ENCODE peak calls at places on chromosome 2, in four cellular contexts. A is IMR-90, N is GM12878, G is K562. O is an unnamed sample.

GRCh38 chr2:5868891-5869400 is 176.8 kb downstream of the SOX11 start:
- DNase-seq in A (no peak), N (no peak), G (no peak), O (no peak)

GRCh38 chr2:240822280-240822847 is 2.3 kb upstream of the KIF1A start:
- DNase-seq in A (no peak), N (no peak), G (no peak), O (no peak)

GRCh38 chr2:110206056-110206455 is 1.2 kb upstream of the NPHP1 start:
- DNase-seq in A (peak; percentile 34), N (no peak), G (peak; percentile 26), O (no peak)

GRCh38 chr2:207252979-207253640 is 87.4 kb upstream of the KLF7 start:
- DNase-seq in A (peak; percentile 53), N (no peak), G (no peak), O (no peak)

GRCh38 chr2:120480903-120481445 is 135.0 kb downstream of the INHBB start:
- DNase-seq in A (no peak), N (no peak), G (no peak), O (no peak)

GRCh38 chr2:50582164-50582563 is 449.8 kb downstream of the NRXN1 start:
- DNase-seq in A (no peak), N (no peak), G (no peak), O (no peak)

GRCh38 chr2:159854485-159854884 is 56.5 kb upstream of the CD302 start:
- DNase-seq in A (no peak), N (no peak), G (no peak), O (no peak)

GRCh38 chr2:169983506-169983905 is 156.3 kb downstream of the UBR3 start:
- DNase-seq in A (no peak), N (no peak), G (no peak), O (no peak)

GRCh38 chr2:241555711-241556110 is 2.8 kb upstream of the BOK start:
- DNase-seq in A (no peak), N (no peak), G (no peak), O (no peak)

GRCh38 chr2:230416061-230416721 is at the start of gene SP100:
- DNase-seq in A (peak; percentile 83), N (peak; percentile 81), G (peak; percentile 34), O (peak; percentile 85)

GRCh38 chr2:205792908-205793307 is 110.6 kb downstream of the NRP2 start:
- DNase-seq in A (peak; percentile 58), N (no peak), G (no peak), O (no peak)

GRCh38 chr2:12314119-12314735 is 402.5 kb upstream of the TRIB2 start:
- DNase-seq in A (no peak), N (no peak), G (no peak), O (no peak)

GRCh38 chr2:32064021-32064678 is 794 bp downstream of the SPAST start:
- DNase-seq in A (no peak), N (no peak), G (peak; percentile 37), O (peak; percentile 32)

GRCh38 chr2:239938651-239939486 is 86.3 kb downstream of the NDUFA10 start:
- DNase-seq in A (no peak), N (no peak), G (no peak), O (no peak)

GRCh38 chr2:42926438-42927333 is 134.3 kb upstream of the HAAO start:
- DNase-seq in A (no peak), N (no peak), G (no peak), O (no peak)

GRCh38 chr2:188569441-188569840 is 277.8 kb downstream of the GULP1 start:
- DNase-seq in A (no peak), N (no peak), G (no peak), O (no peak)

GRCh38 chr2:170218456-170218855 is 40.5 kb downstream of the MYO3B start:
- DNase-seq in A (no peak), N (no peak), G (no peak), O (peak; percentile 35)

GRCh38 chr2:28404086-28404485 is 11.4 kb downstream of the FOSL2 start:
- DNase-seq in A (no peak), N (no peak), G (no peak), O (no peak)

GRCh38 chr2:63827749-63828148 is 13.9 kb upstream of the UGP2 start:
- DNase-seq in A (peak; percentile 88), N (no peak), G (no peak), O (peak; percentile 18)

GRCh38 chr2:237536083-237536415 is 30.3 kb upstream of the PRLH start:
- DNase-seq in A (no peak), N (no peak), G (no peak), O (no peak)

GRCh38 chr2:201262718-201263117 is 2.4 kb downstream of the CASP8 start:
- DNase-seq in A (no peak), N (no peak), G (no peak), O (no peak)

GRCh38 chr2:159936471-159936870 is 125.9 kb downstream of the PLA2R1 start:
- DNase-seq in A (no peak), N (no peak), G (peak; percentile 50), O (no peak)

GRCh38 chr2:222813177-222813843 is 47.5 kb upstream of the ACSL3 start:
- DNase-seq in A (no peak), N (peak; percentile 79), G (no peak), O (no peak)

GRCh38 chr2:113111823-113112287 is 15.5 kb upstream of the IL1RN start:
- DNase-seq in A (no peak), N (no peak), G (no peak), O (no peak)

GRCh38 chr2:231917280-231918088 is 8.7 kb downstream of the NPPC start:
- DNase-seq in A (no peak), N (no peak), G (peak; percentile 24), O (no peak)

GRCh38 chr2:20525041-20526035 is 78.5 kb downstream of the RHOB start:
- DNase-seq in A (peak; percentile 68), N (peak; percentile 76), G (peak; percentile 28), O (no peak)

GRCh38 chr2:132586835-132587234 is 83.2 kb downstream of the LYPD1 start:
- DNase-seq in A (no peak), N (no peak), G (no peak), O (no peak)

GRCh38 chr2:23926750-23927627 is at the start of gene ATAD2B:
- DNase-seq in A (peak; percentile 94), N (peak; percentile 89), G (peak; percentile 94), O (peak; percentile 96)

GRCh38 chr2:1504311-1504750 is 91.1 kb downstream of the TPO start:
- DNase-seq in A (no peak), N (no peak), G (no peak), O (no peak)

GRCh38 chr2:72129676-72130340 is 17.9 kb downstream of the CYP26B1 start:
- DNase-seq in A (no peak), N (no peak), G (no peak), O (no peak)

GRCh38 chr2:64839844-64840243 is 149.4 kb upstream of the SLC1A4 start:
- DNase-seq in A (no peak), N (no peak), G (no peak), O (no peak)

GRCh38 chr2:12177052-12177994 is 430.9 kb downstream of the LPIN1 start:
- DNase-seq in A (peak; percentile 76), N (peak; percentile 45), G (peak; percentile 89), O (peak; percentile 49)

GRCh38 chr2:11319939-11320338 is 24.5 kb downstream of the ROCK2 start:
- DNase-seq in A (peak; percentile 8), N (no peak), G (no peak), O (no peak)

GRCh38 chr2:29802976-29803375 is 118.4 kb downstream of the ALK start:
- DNase-seq in A (no peak), N (no peak), G (no peak), O (no peak)
- TF ChIP-seq FOS in A (no peak), N (no peak), G (no peak), O (no peak)

DNA sequence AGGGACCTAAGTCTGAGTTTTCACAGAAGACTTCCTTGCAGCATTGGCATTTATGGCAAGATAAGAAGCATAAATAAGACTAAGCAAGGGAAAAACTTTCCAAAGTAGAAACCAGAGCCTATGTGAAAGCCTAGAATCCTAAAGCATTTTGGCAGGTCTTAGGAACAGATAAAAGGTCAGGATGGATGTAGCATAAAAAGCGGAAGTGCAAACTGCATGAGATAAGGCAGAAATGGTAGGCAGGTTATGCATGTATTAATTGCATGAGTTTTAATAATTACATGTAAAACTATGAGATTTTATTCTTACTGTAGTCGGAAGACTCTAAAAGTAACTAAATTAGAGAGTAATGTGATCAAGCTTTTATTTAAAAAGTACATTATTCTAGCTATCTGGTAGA is 596.4 kb downstream of the SUCLG1 start:
- DNase-seq in A (no peak), N (no peak), G (no peak), O (no peak)
- TF ChIP-seq FOS in A (no peak), N (no peak), G (no peak), O (no peak)

GRCh38 chr2:274503-274902 is 9.8 kb downstream of the ACP1 start:
- DNase-seq in A (no peak), N (no peak), G (no peak), O (no peak)

GRCh38 chr2:275457-275856 is 10.7 kb downstream of the ACP1 start:
- DNase-seq in A (no peak), N (peak; percentile 21), G (no peak), O (no peak)

GRCh38 chr2:271917-272316 is 7.2 kb downstream of the ACP1 start:
- DNase-seq in A (no peak), N (no peak), G (no peak), O (no peak)

GRCh38 chr2:270861-271260 is 6.1 kb downstream of the ACP1 start:
- DNase-seq in A (no peak), N (no peak), G (no peak), O (no peak)

DNA sequence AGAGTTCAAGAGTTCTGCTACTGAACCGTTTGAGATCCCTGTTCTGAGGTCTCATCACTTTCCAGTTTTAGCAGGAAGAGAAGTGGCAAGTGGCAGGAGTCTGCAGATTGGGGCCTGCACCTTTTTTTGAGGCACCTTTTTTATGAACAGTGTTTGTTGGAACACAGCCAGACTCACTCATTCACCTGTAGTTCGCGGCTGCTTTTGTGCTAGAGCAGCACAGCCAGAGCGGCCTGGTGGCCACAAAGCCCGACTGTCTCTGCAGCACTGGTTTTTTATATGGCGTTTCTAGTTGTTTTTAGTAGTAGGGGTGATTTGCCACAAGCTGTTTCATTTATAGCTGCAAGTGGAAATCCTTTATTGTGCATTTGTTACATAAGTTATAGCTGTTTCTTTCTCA is 8.6 kb downstream of the ACP1 start:
- DNase-seq in A (no peak), N (no peak), G (no peak), O (no peak)
- TF ChIP-seq FOS in A (no peak), N (no peak), G (no peak), O (no peak)

DNA sequence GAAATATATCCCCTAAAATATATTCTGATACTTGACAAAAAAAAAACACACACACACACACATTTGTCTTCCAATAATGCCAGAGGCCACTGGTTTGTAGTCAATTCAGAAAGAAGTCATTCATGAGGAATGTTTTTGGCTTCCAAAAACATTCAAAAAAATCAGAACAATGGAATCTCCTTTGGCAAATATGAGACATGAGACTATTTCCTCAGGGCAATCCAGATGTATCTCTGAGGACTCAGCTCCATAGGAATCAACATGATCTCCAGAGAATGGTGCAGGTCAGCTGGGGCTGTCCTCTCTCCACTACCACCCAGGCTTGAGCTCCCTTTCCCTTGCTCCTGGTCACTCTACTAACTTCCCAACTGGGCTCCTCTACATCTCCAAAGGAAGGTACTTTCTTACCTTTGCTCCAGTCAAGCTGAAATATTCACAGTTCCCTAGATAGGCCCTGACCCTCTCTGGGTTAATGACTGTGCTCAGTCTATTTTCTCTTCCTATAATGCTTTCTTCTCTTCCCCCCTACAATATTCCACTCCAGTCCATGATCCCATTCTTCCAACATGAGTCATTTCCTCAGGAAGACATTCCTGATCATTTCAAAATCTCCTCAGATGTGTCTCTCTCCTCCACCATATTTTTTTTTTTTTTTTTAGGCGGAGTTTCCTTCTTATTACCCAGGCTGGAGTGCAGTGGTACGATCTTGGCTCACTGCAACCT is 145.3 kb downstream of the C1D start:
- DNase-seq in A (peak; percentile 92), N (no peak), G (no peak), O (peak; percentile 90)
- TF ChIP-seq FOS in A (no peak), N (no peak), G (no peak), O (peak; percentile 14)

O was measured in endothelial cell of umbilical vein.